ENCODE peak calls at places on chromosome 9, in six cellular contexts. C, I, S, H, Y and X are unnamed samples.
A peak's percentile ranks its signal among the peaks of the same experiment; 100 is the strongest.

GRCh38 chr9:21137020-21137419 is 4.6 kb downstream of the IFNW1 start:
- DNase-seq in C (no peak), I (no peak), S (no peak), H (no peak), Y (no peak), X (no peak)

GRCh38 chr9:93517331-93517730 is 59.1 kb upstream of the PHF2 start:
- DNase-seq in C (no peak), I (peak; percentile 21), S (no peak), H (no peak), Y (no peak), X (no peak)

GRCh38 chr9:125492719-125493118 is 214.3 kb downstream of the MAPKAP1 start:
- DNase-seq in C (no peak), I (no peak), S (no peak), H (no peak), Y (no peak), X (no peak)

GRCh38 chr9:21688108-21689102 is 114.0 kb upstream of the MTAP start:
- DNase-seq in C (peak; percentile 33), I (peak; percentile 93), S (no peak), H (no peak), Y (peak; percentile 45), X (no peak)

GRCh38 chr9:74120061-74120460 is 377.1 kb upstream of the RORB start:
- DNase-seq in C (no peak), I (peak; percentile 42), S (no peak), H (no peak), Y (no peak), X (no peak)

GRCh38 chr9:98933185-98933584 is 10.5 kb upstream of the COL15A1 start:
- DNase-seq in C (no peak), I (no peak), S (no peak), H (no peak), Y (no peak), X (no peak)

GRCh38 chr9:126412945-126413344 is 86.3 kb downstream of the MVB12B start:
- DNase-seq in C (no peak), I (no peak), S (no peak), H (no peak), Y (no peak), X (no peak)

GRCh38 chr9:37061763-37062162 is 27.7 kb upstream of the PAX5 start:
- DNase-seq in C (no peak), I (no peak), S (no peak), H (no peak), Y (no peak), X (no peak)

GRCh38 chr9:132743886-132744544 is 73.8 kb downstream of the GTF3C4 start:
- DNase-seq in C (no peak), I (no peak), S (peak; percentile 22), H (no peak), Y (no peak), X (no peak)

GRCh38 chr9:91331849-91332248 is 29.9 kb downstream of the AUH start:
- DNase-seq in C (no peak), I (no peak), S (no peak), H (no peak), Y (no peak), X (no peak)

GRCh38 chr9:87020169-87020935 is 73.0 kb upstream of the GAS1 start:
- DNase-seq in C (no peak), I (no peak), S (no peak), H (no peak), Y (no peak), X (no peak)

GRCh38 chr9:5608298-5609254 is 20.3 kb upstream of the RIC1 start:
- DNase-seq in C (no peak), I (no peak), S (no peak), H (no peak), Y (no peak), X (no peak)

GRCh38 chr9:120909904-120910303 is 16.7 kb downstream of the TRAF1 start:
- DNase-seq in C (no peak), I (no peak), S (no peak), H (no peak), Y (no peak), X (no peak)

GRCh38 chr9:134318481-134318891 is 7.8 kb upstream of the RXRA start:
- DNase-seq in C (peak; percentile 13), I (no peak), S (no peak), H (no peak), Y (peak; percentile 29), X (no peak)

GRCh38 chr9:111937781-111938426 is 41.3 kb downstream of the UGCG start:
- DNase-seq in C (peak; percentile 25), I (no peak), S (peak; percentile 78), H (peak; percentile 12), Y (peak; percentile 53), X (peak; percentile 39)